ENCODE peak calls at places on chromosome X, in seven cellular contexts. X, B, E, U, V, R and G are unnamed samples.

GRCh38 chrX:130555341-130555740 is 153.6 kb downstream of the RBMX2 start:
- DNase-seq in X (no peak), R (no peak), V (peak), U (no peak), B (no peak), E (no peak), G (no peak)

GRCh38 chrX:73562986-73563739 is at the start of gene CHIC1:
- DNase-seq in E (no peak), B (peak), R (peak), X (no peak), U (peak), V (peak), G (peak)

GRCh38 chrX:133335027-133335426 is 80.3 kb downstream of the GPC4 start:
- DNase-seq in B (peak), R (no peak), U (no peak), X (no peak), E (no peak), V (peak), G (no peak)

GRCh38 chrX:7904557-7904956 is 22.7 kb downstream of the PNPLA4 start:
- DNase-seq in V (no peak), X (no peak), E (no peak), B (no peak), U (no peak), R (no peak), G (no peak)

GRCh38 chrX:74286950-74287349 is 17.0 kb upstream of the ZCCHC13 start:
- DNase-seq in V (no peak), E (peak), B (no peak), U (no peak), R (no peak), X (no peak), G (no peak)

GRCh38 chrX:72312311-72312940 is 6.7 kb upstream of the CITED1 start:
- DNase-seq in B (no peak), U (no peak), R (no peak), V (no peak), X (no peak), E (no peak), G (no peak)

GRCh38 chrX:21907250-21907649 is 33.3 kb upstream of the SMS start:
- DNase-seq in V (no peak), R (no peak), U (no peak), B (no peak), E (no peak), X (no peak), G (no peak)

GRCh38 chrX:3252744-3253143 is 93.7 kb downstream of the MXRA5 start:
- DNase-seq in X (no peak), V (no peak), E (no peak), U (no peak), R (no peak), B (no peak), G (no peak)

GRCh38 chrX:2351999-2352995 is 148.5 kb downstream of the DHRSX start:
- DNase-seq in V (no peak), E (no peak), U (no peak), X (no peak), R (no peak), B (peak), G (peak)

GRCh38 chrX:18973527-18974192 is 10.3 kb downstream of the PHKA2 start:
- DNase-seq in B (no peak), E (peak), R (no peak), V (no peak), U (no peak), X (no peak), G (no peak)

GRCh38 chrX:6959006-6959405 is 188.5 kb upstream of the STS start:
- DNase-seq in B (no peak), R (peak), V (no peak), X (no peak), E (no peak), U (no peak), G (no peak)

GRCh38 chrX:23511783-23512182 is 155.5 kb upstream of the PRDX4 start:
- DNase-seq in V (peak), E (no peak), R (no peak), U (no peak), X (no peak), B (no peak), G (no peak)

GRCh38 chrX:9902651-9903050 is 64.5 kb upstream of the CLDN34 start:
- DNase-seq in R (no peak), X (no peak), E (no peak), V (no peak), B (no peak), U (no peak), G (no peak)

GRCh38 chrX:18557879-18558278 is 114.0 kb downstream of the RS1 start:
- DNase-seq in R (no peak), V (no peak), U (no peak), X (no peak), B (no peak), E (no peak), G (no peak)

GRCh38 chrX:38594434-38594833 is 33.1 kb downstream of the TSPAN7 start:
- DNase-seq in V (no peak), R (no peak), E (no peak), X (no peak), B (no peak), U (no peak), G (no peak)

GRCh38 chrX:47772764-47773163 is 63.9 kb upstream of the ZNF81 start:
- DNase-seq in X (no peak), E (no peak), R (no peak), B (no peak), U (no peak), V (no peak), G (no peak)

GRCh38 chrX:129637217-129638109 is 17.3 kb downstream of the APLN start:
- DNase-seq in B (peak), U (peak), V (peak), R (peak), E (peak), X (peak), G (peak)

GRCh38 chrX:151974336-151975227 is at the start of gene GABRE:
- DNase-seq in E (no peak), V (peak), R (peak), U (no peak), X (no peak), B (peak), G (no peak)

GRCh38 chrX:37677765-37678164 is 7.8 kb upstream of the XK start:
- DNase-seq in V (no peak), B (no peak), E (no peak), R (no peak), U (no peak), X (no peak), G (no peak)

GRCh38 chrX:21655901-21656586 is 2.1 kb downstream of the KLHL34 start:
- DNase-seq in B (no peak), X (no peak), E (no peak), R (no peak), V (peak), U (no peak), G (no peak)

GRCh38 chrX:46686003-46686645 is 72.8 kb downstream of the SLC9A7 start:
- DNase-seq in R (no peak), V (peak), X (peak), B (peak), E (peak), U (no peak), G (no peak)

GRCh38 chrX:40105791-40106676 is 8.3 kb upstream of the BCOR start:
- DNase-seq in V (peak), B (peak), E (no peak), R (peak), X (no peak), U (no peak), G (no peak)

DNA sequence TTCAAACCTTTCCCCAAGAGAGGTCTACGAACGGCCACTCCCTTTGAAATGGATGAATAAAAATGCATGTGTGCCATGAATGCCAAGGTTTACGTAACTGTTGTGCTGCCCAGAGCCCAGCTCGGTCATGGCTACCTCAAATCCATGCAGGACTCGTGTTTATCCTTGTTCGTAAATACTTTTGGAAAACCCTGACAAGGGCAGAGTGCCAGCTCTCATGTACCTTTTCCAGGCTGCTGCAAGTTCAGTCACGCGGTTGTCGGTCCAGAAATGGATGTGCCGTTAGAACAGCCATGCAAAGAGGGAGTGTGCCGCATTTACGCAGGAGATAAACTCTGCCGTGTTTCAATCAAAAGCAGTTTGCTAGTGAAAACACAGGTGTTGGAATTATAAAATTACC is 123.4 kb downstream of the AMELX start:
- DNase-seq in X (no peak), R (no peak), E (no peak), V (no peak), U (no peak), B (no peak), G (no peak)
- TF ChIP-seq SIN3A in X (no peak), R (no peak), E (no peak), V (no peak), U (no peak), B (no peak), G (no peak)

GRCh38 chrX:155048997-155049619 is 21.8 kb downstream of the CMC4 start:
- DNase-seq in R (peak), X (no peak), U (no peak), B (peak), E (peak), V (peak), G (no peak)
- TF ChIP-seq SIN3A in R (no peak), X (no peak), U (no peak), B (no peak), E (no peak), V (no peak), G (no peak)

DNA sequence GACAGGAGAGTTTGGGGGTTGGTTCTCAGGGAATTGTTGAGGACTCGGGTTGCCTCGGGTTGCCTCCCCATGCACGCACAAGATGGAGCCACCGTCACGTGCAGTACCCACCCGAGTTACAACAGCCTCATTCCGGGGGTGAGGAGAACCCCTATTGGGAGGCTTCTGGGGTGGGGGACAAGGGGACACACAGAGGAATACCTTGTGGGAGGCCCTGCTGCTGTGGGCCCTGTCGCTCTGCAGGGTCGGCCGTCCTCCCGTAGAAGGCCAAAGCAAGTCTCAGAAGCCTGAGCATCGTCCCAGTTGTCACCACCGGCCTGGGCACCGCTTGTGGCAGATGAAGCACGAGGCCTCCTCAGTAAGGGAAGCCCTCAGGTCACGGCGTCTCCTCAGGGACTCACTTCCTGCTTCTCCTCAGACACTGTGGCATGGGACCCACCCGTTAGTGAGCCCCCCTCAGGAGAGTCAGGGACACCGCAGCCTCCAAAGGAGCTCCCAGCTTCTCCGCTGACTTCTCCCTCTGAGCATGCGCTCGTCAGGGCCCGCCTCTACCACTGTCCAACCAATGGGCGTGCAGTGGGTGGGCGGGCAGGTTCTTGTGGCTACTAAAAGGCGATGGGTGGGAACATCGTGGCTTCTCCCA is at the start of gene CT55:
- DNase-seq in U (no peak), V (peak), B (peak), E (no peak), X (no peak), R (no peak), G (no peak)
- TF ChIP-seq SIN3A in U (no peak), V (no peak), B (no peak), E (no peak), X (no peak), R (no peak), G (no peak)

GRCh38 chrX:153361781-153362397 is 27.9 kb downstream of the ZNF275 start:
- DNase-seq in B (no peak), R (no peak), V (no peak), U (no peak), X (no peak), E (no peak), G (no peak)
- TF ChIP-seq SIN3A in B (no peak), R (no peak), V (no peak), U (no peak), X (no peak), E (no peak), G (no peak)